ENCODE peak calls at places on chromosomes 5 and 9, in four cellular contexts. D is stomach, E is transverse colon, S is HepG2. B is an unnamed sample.

GRCh38 chr9:88187631-88188030 is 49.4 kb upstream of the SPATA31C2 start:
- DNase-seq in D (no peak), E (no peak), S (no peak), B (no peak)

GRCh38 chr5:54632131-54632551 is 114.6 kb downstream of the SNX18 start:
- DNase-seq in D (no peak), E (no peak), S (no peak), B (no peak)

GRCh38 chr5:147558131-147558730 is 48.4 kb upstream of the DPYSL3 start:
- DNase-seq in D (no peak), E (no peak), S (no peak), B (no peak)

GRCh38 chr9:35858428-35858827 is 11.8 kb downstream of the OR13J1 start:
- DNase-seq in D (no peak), E (no peak), S (no peak), B (no peak)

GRCh38 chr5:102036927-102037326 is 259.2 kb downstream of the SLCO4C1 start:
- DNase-seq in D (no peak), E (no peak), S (no peak), B (no peak)

GRCh38 chr9:79123419-79123818 is 448.3 kb upstream of the TLE4 start:
- DNase-seq in D (no peak), E (no peak), S (no peak), B (no peak)

GRCh38 chr5:167894631-167895472 is 396.6 kb upstream of the WWC1 start:
- DNase-seq in D (no peak), E (no peak), S (no peak), B (no peak)

GRCh38 chr5:103232393-103232999 is 26.1 kb upstream of the MACIR start:
- DNase-seq in D (no peak), E (no peak), S (peak; percentile 41), B (peak; percentile 34)

GRCh38 chr9:6931913-6932312 is 174.1 kb downstream of the KDM4C start:
- DNase-seq in D (peak; percentile 41), E (peak; percentile 32), S (peak; percentile 65), B (no peak)

GRCh38 chr5:129001831-129002626 is 36.7 kb downstream of the SLC27A6 start:
- DNase-seq in D (no peak), E (no peak), S (no peak), B (no peak)

GRCh38 chr5:138890686-138891085 is 15.6 kb upstream of the LRRTM2 start:
- DNase-seq in D (no peak), E (no peak), S (no peak), B (no peak)

GRCh38 chr5:171149772-171150171 is 159.3 kb upstream of the TLX3 start:
- DNase-seq in D (no peak), E (no peak), S (no peak), B (no peak)

GRCh38 chr9:111056554-111056953 is 18.3 kb upstream of the LPAR1 start:
- DNase-seq in D (no peak), E (no peak), S (no peak), B (no peak)

GRCh38 chr9:4011062-4011461 is 288.8 kb downstream of the GLIS3 start:
- DNase-seq in D (no peak), E (no peak), S (no peak), B (no peak)

GRCh38 chr9:82021198-82021597 is 32.6 kb downstream of the SPATA31D1 start:
- DNase-seq in D (no peak), E (no peak), S (peak; percentile 10), B (no peak)

GRCh38 chr5:43997647-43998251 is 391.5 kb downstream of the FGF10 start:
- DNase-seq in D (no peak), E (no peak), S (peak; percentile 95), B (no peak)

GRCh38 chr9:21813575-21814473 is 11.4 kb downstream of the MTAP start:
- DNase-seq in D (peak; percentile 66), E (peak; percentile 68), S (peak; percentile 79), B (no peak)

GRCh38 chr9:87336407-87336806 is 161.3 kb upstream of the DAPK1 start:
- DNase-seq in D (no peak), E (no peak), S (peak; percentile 46), B (no peak)

GRCh38 chr5:160390787-160391696 is 8.8 kb downstream of the FAM200C start:
- DNase-seq in D (no peak), E (no peak), S (peak; percentile 23), B (peak; percentile 46)

GRCh38 chr9:72817413-72817812 is 135.4 kb downstream of the ALDH1A1 start:
- DNase-seq in D (no peak), E (no peak), S (no peak), B (no peak)

GRCh38 chr9:20552874-20553624 is 69.2 kb downstream of the MLLT3 start:
- DNase-seq in D (no peak), E (no peak), S (peak; percentile 9), B (no peak)

GRCh38 chr9:97895695-97896332 is 26.5 kb downstream of the TRMO start:
- DNase-seq in D (no peak), E (no peak), S (peak; percentile 25), B (no peak)

GRCh38 chr9:83959061-83959460 is 21.0 kb downstream of the HNRNPK start:
- DNase-seq in D (no peak), E (no peak), S (peak; percentile 69), B (no peak)

GRCh38 chr5:32325067-32325466 is 12.3 kb upstream of the MTMR12 start:
- DNase-seq in D (no peak), E (no peak), S (no peak), B (no peak)

GRCh38 chr9:79581794-79582193 is 10.0 kb downstream of the TLE4 start:
- DNase-seq in D (no peak), E (no peak), S (peak; percentile 41), B (no peak)

GRCh38 chr5:156677963-156678362 is 172.1 kb upstream of the PPP1R2B start:
- DNase-seq in D (no peak), E (no peak), S (no peak), B (no peak)

DNA sequence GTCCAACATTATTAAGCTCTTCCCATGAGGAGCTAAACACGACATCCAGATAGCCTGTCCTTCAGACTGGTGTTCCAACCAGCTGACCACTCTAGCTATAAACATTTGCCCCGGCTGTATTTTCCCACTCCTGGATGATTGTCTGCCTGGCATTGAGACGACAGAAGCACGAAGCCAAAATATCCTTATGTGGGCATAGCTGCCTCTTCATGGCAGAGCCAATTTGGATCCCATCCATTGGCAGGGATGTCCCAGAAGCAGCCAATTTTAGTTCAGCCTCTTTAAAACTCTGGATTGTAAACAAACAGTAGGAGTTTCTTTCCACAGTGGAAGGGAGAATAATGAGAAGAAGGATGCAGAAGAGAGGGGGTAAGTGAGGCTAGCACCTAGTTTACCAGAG is 507.6 kb downstream of the CETN3 start:
- DNase-seq in D (no peak), E (peak; percentile 18), S (no peak), B (no peak)
- TF ChIP-seq EP300 in D (no peak), E (peak; percentile 36), S (no peak), B (no peak)

DNA sequence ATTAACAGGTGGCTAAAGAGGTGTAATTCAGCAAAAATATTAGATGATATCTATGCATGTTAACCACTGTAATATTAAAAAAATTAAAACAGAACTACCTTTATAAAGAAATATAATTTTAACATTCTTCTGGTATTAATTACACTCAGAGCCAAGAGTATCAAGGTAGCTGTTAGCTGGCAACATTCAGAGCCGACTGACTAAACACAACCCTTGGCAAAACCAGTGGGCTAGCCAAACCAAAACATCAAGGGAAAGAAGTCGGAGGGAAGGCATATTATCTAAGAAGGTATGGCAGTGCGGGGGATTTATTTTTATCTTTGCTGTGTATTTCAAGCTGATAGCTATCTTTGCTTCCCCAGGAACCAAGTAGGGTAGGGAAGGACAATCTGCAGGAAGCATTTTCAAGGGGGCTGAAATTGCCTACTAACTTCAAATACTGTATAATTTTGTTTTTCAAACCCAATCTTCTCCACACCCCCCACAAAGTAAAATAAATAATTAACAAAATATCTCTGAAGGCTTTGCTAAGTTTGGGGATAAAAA is 24.0 kb downstream of the ELL2 start:
- DNase-seq in D (no peak), E (no peak), S (no peak), B (no peak)
- TF ChIP-seq POLR2AphosphoS5 in D (no peak), E (no peak), S (no peak), B (no peak)

GRCh38 chr9:37422289-37423104 is at the start of gene GRHPR:
- DNase-seq in D (peak; percentile 91), E (peak; percentile 94), S (peak; percentile 78), B (peak; percentile 99)
- TF ChIP-seq EP300 in D (no peak), E (no peak), S (no peak), B (no peak)

GRCh38 chr5:124677376-124677998 is 69.0 kb downstream of the ZNF608 start:
- DNase-seq in D (no peak), E (no peak), S (no peak), B (no peak)
- TF ChIP-seq POLR2AphosphoS5 in D (no peak), E (no peak), S (no peak), B (no peak)

DNA sequence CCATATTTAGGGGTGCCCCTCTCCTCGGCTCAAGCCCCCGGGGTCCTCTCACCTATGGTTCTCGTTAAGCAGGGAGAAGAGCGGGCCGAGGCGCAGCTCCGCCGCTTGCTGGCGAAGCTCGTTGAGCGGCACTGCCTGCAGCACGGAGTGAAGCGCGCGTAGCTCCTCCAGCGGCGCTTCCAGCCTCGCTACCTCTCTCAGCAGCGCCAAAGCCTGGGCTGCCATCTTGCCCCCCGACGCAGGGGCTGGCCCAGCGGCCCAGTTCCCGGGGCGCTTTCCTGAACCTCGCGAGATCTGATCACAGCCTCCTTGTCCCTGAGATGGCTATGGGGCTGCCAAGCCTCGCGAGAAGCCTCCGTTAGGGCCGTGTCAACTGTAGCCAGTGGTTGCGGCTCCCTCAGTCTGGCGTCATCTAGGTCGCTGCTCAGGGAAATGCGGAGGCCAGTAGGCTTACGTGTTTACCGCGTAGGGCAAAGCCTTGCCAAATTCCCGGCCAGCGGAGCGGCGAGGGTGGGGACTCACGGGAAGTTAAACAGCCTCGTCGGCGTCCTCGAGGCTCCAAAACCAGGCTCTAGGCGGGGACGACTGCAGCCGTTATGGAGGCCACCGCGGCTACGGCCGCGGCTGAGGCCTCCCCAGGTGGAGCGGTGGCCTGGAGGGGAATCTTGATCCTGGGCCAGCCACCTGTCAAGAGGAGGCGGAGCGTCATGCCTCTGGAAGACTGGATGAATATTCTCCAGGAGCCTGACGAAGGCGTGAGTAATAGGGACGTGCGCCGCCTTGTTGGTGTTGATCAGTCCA is at the start of gene PSMD5:
- DNase-seq in D (peak; percentile 98), E (peak; percentile 98), S (peak; percentile 94), B (peak; percentile 95)
- TF ChIP-seq EP300 in D (peak; percentile 57), E (peak; percentile 30), S (no peak), B (no peak)

GRCh38 chr5:10500669-10501068 is 59.0 kb downstream of the ROPN1L start:
- DNase-seq in D (no peak), E (no peak), S (no peak), B (no peak)
- TF ChIP-seq POLR2AphosphoS5 in D (no peak), E (no peak), S (no peak), B (no peak)

GRCh38 chr9:130090915-130091314 is 37.2 kb downstream of the GPR107 start:
- DNase-seq in D (no peak), E (no peak), S (no peak), B (no peak)

GRCh38 chr9:130084337-130084736 is 30.6 kb downstream of the GPR107 start:
- DNase-seq in D (no peak), E (no peak), S (no peak), B (no peak)

GRCh38 chr9:130088056-130088455 is 34.4 kb downstream of the GPR107 start:
- DNase-seq in D (no peak), E (no peak), S (no peak), B (no peak)

DNA sequence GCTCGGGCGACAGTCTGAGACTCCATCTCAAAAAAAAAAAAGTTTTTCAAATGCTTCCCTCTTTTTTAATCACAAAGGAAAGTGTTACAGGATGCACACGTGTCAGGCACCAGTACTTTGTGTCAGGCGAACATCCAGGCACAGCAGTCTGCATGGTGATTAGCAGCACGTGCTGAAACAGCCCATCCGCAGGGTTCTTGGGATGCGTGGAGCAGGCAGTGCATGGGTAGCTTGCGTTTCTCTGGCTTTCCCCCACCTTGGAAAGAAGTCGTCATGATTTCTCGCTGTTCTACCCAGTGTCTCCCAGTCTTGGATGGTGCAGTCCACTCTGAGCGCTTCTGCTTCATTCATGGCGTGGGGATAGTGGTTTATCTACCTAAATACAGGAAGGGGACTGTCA is 35.4 kb downstream of the GPR107 start:
- DNase-seq in D (no peak), E (no peak), S (no peak), B (no peak)
- TF ChIP-seq EP300 in D (no peak), E (no peak), S (no peak), B (no peak)